ENCODE peak calls at places on chromosomes 11 and 22, in four cellular contexts. B is epithelial cell of esophagus, F is AG10803, I is adrenal gland. N is an unnamed sample.

GRCh38 chr11:129249351-129249750 is 57.2 kb upstream of the ARHGAP32 start:
- DNase-seq in F (peak), B (peak), I (peak), N (peak)

GRCh38 chr11:12444601-12445000 is 67.2 kb downstream of the PARVA start:
- DNase-seq in I (no peak), B (no peak), F (no peak), N (no peak)

GRCh38 chr11:63549411-63549810 is 12.8 kb downstream of the PLAAT4 start:
- DNase-seq in F (no peak), B (no peak), I (no peak), N (no peak)

GRCh38 chr11:45413156-45413833 is 127.2 kb upstream of the SYT13 start:
- DNase-seq in F (no peak), I (no peak), B (no peak), N (peak)

GRCh38 chr11:46238967-46239800 is 38.3 kb upstream of the CREB3L1 start:
- DNase-seq in I (peak), B (peak), F (peak), N (peak)

GRCh38 chr11:47991266-47991830 is 11.0 kb downstream of the PTPRJ start:
- DNase-seq in I (no peak), F (no peak), B (peak), N (no peak)

GRCh38 chr11:2389344-2390026 is 11.1 kb upstream of the TSSC4 start:
- DNase-seq in B (no peak), F (no peak), I (no peak), N (no peak)

GRCh38 chr11:125223901-125224331 is 59.4 kb downstream of the PKNOX2 start:
- DNase-seq in I (no peak), B (no peak), F (no peak), N (no peak)

GRCh38 chr11:117910525-117910924 is 18.7 kb downstream of the TMPRSS13 start:
- DNase-seq in B (no peak), F (no peak), I (no peak), N (no peak)

GRCh38 chr22:49507607-49508292 is 319.9 kb downstream of the BRD1 start:
- DNase-seq in I (no peak), B (no peak), F (no peak), N (no peak)

GRCh38 chr11:134386945-134387344 is 25.1 kb downstream of the B3GAT1 start:
- DNase-seq in I (no peak), B (no peak), F (no peak), N (no peak)

GRCh38 chr11:87235366-87235765 is 197.6 kb downstream of the TMEM135 start:
- DNase-seq in I (no peak), F (no peak), B (no peak), N (no peak)

GRCh38 chr22:33476716-33477115 is 418.5 kb upstream of the SYN3 start:
- DNase-seq in I (peak), F (peak), B (no peak), N (peak)

GRCh38 chr11:17827006-17827405 is 92.4 kb downstream of the KCNC1 start:
- DNase-seq in I (no peak), B (peak), F (no peak), N (no peak)
- TF ChIP-seq CTCF in I (no peak), B (peak), F (no peak), N (peak)

DNA sequence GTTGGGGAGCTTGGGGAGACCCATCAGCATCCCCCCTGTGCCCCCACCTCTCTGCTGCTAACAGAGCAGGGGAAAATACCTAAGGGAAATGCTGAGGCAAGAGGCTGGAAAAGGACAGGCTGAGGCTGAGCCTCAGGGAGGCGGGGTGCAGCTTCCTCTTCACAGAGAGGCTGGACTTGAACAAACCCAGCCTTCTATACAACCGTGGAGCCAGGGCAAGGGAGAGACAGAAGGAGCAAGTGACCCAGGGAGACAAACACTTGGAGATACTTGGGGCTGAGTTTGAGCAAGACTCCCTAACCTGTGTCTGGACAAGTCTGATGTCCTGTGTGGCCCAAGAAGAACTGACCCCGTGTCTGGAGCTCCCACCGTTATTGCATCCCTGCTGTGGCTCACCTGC is at the start of gene SLCO2B1:
- DNase-seq in F (no peak), B (peak), I (peak), N (no peak)
- H3K4me3 ChIP-seq in F (no peak), B (no peak), I (no peak), N (no peak)

DNA sequence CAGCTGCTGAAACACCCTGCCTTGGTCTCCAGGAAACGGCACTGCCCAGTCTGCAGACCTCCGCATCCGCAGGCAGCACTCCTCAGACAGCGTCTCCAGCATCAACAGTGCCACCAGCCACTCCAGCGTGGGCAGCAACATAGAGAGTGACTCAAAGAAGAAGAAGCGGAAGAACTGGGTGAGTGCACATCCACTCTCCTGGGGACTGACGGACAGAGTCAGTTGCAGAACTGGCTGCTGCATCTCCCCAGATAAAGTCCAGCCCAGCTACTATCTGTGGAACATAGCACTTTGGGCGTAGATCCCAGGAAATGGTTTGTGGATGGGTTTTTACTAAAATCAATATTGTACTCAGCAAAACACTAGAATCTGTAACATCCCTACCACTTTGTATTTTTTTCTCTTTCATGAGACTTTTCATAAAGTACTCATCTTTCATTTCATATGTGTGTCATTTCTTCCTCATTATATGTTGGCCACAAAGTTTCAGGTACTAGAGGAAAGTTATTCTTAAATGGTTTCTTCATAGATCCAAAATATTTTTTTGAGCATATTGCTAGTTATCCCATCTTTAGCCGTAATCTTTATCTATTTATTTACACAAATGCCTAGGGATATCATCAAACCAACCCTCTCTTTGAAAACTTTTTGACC is 80.1 kb downstream of the DBX1 start:
- DNase-seq in F (no peak), B (no peak), I (no peak), N (no peak)
- TF ChIP-seq CTCF in F (no peak), B (no peak), I (no peak), N (no peak)

DNA sequence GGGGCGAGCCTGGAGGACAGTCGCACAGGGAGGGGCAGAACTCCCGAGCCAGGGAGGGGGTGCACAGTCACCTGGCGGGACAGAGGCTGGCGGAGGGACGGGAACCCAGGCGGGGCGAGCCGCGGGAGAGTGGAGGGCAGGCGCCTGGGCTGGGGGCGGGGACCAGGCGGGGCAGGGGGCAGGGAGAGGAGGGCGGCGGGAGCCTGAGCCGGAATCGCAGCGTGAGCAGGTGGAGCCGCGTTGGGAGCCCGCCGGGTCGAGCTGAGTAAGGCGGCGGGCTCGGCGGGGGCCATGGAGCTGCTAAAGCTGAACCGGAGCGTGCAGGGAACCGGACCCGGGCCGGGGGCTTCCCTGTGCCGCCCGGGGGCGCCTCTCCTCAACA is at the start of gene CCKBR:
- DNase-seq in B (no peak), F (no peak), I (peak), N (no peak)
- H3K4me3 ChIP-seq in B (no peak), F (no peak), I (no peak), N (no peak)

DNA sequence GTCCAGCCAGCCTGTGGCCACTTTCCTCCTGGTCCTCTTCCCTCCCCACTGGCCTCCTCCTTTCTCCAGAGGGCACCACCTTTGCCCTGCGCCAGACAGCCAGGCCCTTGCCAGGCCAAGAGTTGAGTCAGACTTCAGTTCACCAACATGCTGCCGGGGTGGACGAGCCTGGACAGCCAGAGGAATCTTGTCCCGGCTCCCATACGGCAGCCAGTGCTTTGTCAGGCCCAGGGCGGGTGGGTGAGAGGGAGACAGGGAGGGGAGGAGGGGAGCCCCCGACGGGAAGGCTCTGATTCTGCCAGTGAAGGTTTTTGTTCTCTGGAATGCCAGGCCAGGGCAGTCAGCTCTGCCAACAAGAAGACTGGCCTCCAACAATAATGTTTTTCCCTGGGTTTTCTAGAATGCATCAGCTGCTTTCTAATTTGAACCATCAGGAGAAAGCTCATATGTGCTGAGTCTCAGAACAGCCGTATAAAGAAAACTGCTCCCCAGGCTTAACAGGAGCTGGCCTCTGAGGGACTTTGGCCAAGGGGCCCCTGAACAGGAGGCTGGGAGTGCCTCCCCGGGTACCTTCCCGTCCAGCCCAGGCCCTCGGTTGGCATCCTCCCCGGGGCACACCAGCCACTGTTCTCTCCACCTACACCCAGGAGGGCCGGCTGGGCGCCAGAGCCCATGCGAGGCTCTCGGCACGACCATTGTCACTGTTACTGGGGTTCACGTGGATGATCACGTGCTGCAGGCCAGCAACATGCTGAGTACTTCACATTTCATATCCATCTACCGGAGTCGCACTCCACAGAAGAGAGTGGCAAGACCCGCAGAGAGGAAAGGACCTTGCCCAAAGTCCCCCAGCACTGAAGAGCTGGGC is 28.6 kb downstream of the LIF start:
- DNase-seq in F (peak), I (peak), B (no peak), N (no peak)
- TF ChIP-seq CTCF in F (no peak), I (no peak), B (no peak), N (no peak)

GRCh38 chr11:21839870-21840269 is 353.0 kb upstream of the ANO5 start:
- DNase-seq in I (no peak), B (no peak), F (no peak), N (no peak)

DNA sequence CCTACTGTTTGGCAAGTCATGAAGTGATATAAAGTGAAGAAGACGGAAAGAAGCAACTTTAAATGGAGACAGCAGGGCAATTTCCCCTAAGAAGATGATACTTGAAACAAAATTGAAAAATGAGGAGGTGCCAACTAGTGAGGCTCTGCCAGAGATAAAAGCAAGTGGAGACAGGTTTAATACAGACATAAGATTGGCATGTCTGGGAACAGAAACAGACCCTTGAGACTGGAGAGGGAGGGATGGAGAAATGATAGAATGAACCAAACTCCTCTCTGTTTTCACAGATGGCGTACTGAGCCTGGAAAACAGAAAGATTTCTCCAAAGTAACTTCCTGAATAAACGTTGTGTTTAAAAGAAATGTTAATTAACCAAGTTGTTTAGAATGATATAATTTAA is 354.5 kb upstream of the ANO5 start:
- DNase-seq in I (no peak), B (no peak), F (no peak), N (no peak)
- H3K4me3 ChIP-seq in I (no peak), B (no peak), F (no peak), N (no peak)

DNA sequence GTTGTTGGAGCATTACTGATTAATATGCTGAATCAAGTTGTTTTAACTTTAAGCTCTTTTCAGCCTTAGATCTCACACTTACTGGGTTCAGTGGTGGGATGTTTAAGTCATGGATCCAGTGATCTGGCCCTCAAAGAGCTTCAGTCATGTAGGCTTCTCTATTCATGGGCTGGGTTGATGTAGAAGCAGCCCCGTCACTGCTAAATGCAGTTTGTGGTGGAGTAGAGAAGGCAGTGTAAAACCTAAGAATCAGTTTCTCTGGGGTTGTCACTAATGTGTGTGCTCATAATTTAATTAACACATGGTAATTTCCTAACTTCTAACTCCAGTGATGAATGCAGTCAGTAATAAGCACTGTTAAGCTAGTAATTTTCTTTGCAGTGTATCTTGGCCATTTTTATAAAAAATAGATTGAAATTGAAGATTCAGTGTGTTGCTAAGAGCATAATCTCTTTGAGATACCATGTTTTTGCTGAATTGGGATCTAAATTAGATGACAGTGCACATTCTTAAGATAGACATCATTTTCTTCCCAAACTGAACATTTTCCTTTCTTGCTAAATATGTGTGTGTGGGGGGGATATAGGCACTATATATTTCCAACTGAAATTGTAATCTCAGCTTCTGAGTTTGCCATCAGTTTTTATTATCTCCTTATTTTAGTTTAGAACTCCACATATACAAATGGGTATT is 9.0 kb downstream of the SPCS2 start:
- DNase-seq in F (no peak), I (no peak), B (no peak), N (no peak)
- TF ChIP-seq CTCF in F (no peak), I (no peak), B (no peak), N (no peak)

GRCh38 chr11:6746086-6746618 is 25.6 kb downstream of the OR2AG2 start:
- DNase-seq in F (no peak), B (no peak), I (no peak), N (peak)
- H3K4me3 ChIP-seq in F (no peak), B (no peak), I (no peak), N (no peak)